ENCODE peak calls at places on chromosomes 6 and 20, in four cellular contexts. One of them, this sample, is unnamed.

GRCh38 chr20:4809707-4810106 is 88.0 kb downstream of the PRND start:
- DNase-seq in HS-5: no peak
- DNase-seq in WERI-Rb-1: no peak
- DNase-seq in mesendoderm: no peak
- DNase-seq in this sample: no peak

GRCh38 chr20:31536575-31536974 is 22.3 kb downstream of the HM13 start:
- DNase-seq in mesendoderm: no peak
- DNase-seq in WERI-Rb-1: no peak
- DNase-seq in HS-5: no peak
- DNase-seq in this sample: no peak

GRCh38 chr6:90219168-90219985 is 77.3 kb downstream of the BACH2 start:
- DNase-seq in mesendoderm: peak
- DNase-seq in HS-5: peak
- DNase-seq in WERI-Rb-1: peak
- DNase-seq in this sample: peak

GRCh38 chr20:62356948-62357667 is 10.0 kb downstream of the LAMA5 start:
- DNase-seq in HS-5: no peak
- DNase-seq in WERI-Rb-1: peak
- DNase-seq in mesendoderm: no peak
- DNase-seq in this sample: peak

GRCh38 chr20:23092409-23092756 is 6.3 kb upstream of the CD93 start:
- DNase-seq in HS-5: no peak
- DNase-seq in mesendoderm: no peak
- DNase-seq in WERI-Rb-1: no peak
- DNase-seq in this sample: no peak

GRCh38 chr6:71737953-71738352 is 148.4 kb upstream of the RIMS1 start:
- DNase-seq in WERI-Rb-1: no peak
- DNase-seq in mesendoderm: no peak
- DNase-seq in HS-5: no peak
- DNase-seq in this sample: no peak

GRCh38 chr6:26333458-26334297 is 31.3 kb upstream of the BTN3A2 start:
- DNase-seq in mesendoderm: no peak
- DNase-seq in HS-5: no peak
- DNase-seq in WERI-Rb-1: no peak
- DNase-seq in this sample: no peak

GRCh38 chr6:41161851-41162552 is 914 bp downstream of the TREM2 start:
- DNase-seq in WERI-Rb-1: no peak
- DNase-seq in HS-5: no peak
- DNase-seq in mesendoderm: no peak
- DNase-seq in this sample: no peak

GRCh38 chr20:61608275-61609085 is 356.4 kb downstream of the CDH4 start:
- DNase-seq in mesendoderm: peak
- DNase-seq in WERI-Rb-1: no peak
- DNase-seq in HS-5: no peak
- DNase-seq in this sample: no peak

GRCh38 chr20:49349678-49350077 is 71.8 kb upstream of the ZNFX1 start:
- DNase-seq in HS-5: no peak
- DNase-seq in mesendoderm: no peak
- DNase-seq in WERI-Rb-1: no peak
- DNase-seq in this sample: no peak

GRCh38 chr6:143595256-143596036 is 82.3 kb upstream of the PHACTR2 start:
- DNase-seq in WERI-Rb-1: no peak
- DNase-seq in mesendoderm: no peak
- DNase-seq in HS-5: no peak
- DNase-seq in this sample: no peak

GRCh38 chr6:144284753-144285547 is at the start of gene UTRN:
- DNase-seq in HS-5: peak
- DNase-seq in mesendoderm: peak
- DNase-seq in WERI-Rb-1: peak
- DNase-seq in this sample: peak

GRCh38 chr20:9981834-9982233 is 53.0 kb upstream of the ANKEF1 start:
- DNase-seq in mesendoderm: no peak
- DNase-seq in HS-5: no peak
- DNase-seq in WERI-Rb-1: no peak
- DNase-seq in this sample: no peak

GRCh38 chr6:125169058-125169457 is 15.5 kb downstream of the TPD52L1 start:
- DNase-seq in HS-5: no peak
- DNase-seq in WERI-Rb-1: no peak
- DNase-seq in mesendoderm: no peak
- DNase-seq in this sample: no peak

GRCh38 chr20:58209652-58210397 is 18.6 kb downstream of the ANKRD60 start:
- DNase-seq in HS-5: peak
- DNase-seq in mesendoderm: peak
- DNase-seq in WERI-Rb-1: peak
- DNase-seq in this sample: peak

GRCh38 chr20:64232794-64233193 is 22.8 kb upstream of the PCMTD2 start:
- DNase-seq in HS-5: no peak
- DNase-seq in WERI-Rb-1: no peak
- DNase-seq in mesendoderm: no peak
- DNase-seq in this sample: peak

GRCh38 chr20:48841196-48841860 is 13.5 kb upstream of the PREX1 start:
- DNase-seq in mesendoderm: no peak
- DNase-seq in WERI-Rb-1: no peak
- DNase-seq in HS-5: no peak
- DNase-seq in this sample: no peak

GRCh38 chr6:66145867-66146266 is 438.8 kb upstream of the EYS start:
- DNase-seq in WERI-Rb-1: no peak
- DNase-seq in HS-5: no peak
- DNase-seq in mesendoderm: no peak
- DNase-seq in this sample: no peak

GRCh38 chr20:63957004-63957689 is 931 bp upstream of the UCKL1 start:
- DNase-seq in HS-5: no peak
- DNase-seq in WERI-Rb-1: peak
- DNase-seq in mesendoderm: peak
- DNase-seq in this sample: peak

GRCh38 chr20:11755071-11755881 is 162.4 kb upstream of the BTBD3 start:
- DNase-seq in mesendoderm: no peak
- DNase-seq in WERI-Rb-1: no peak
- DNase-seq in HS-5: no peak
- DNase-seq in this sample: no peak

GRCh38 chr20:14790771-14791517 is 453.5 kb upstream of the FLRT3 start:
- DNase-seq in WERI-Rb-1: no peak
- DNase-seq in mesendoderm: no peak
- DNase-seq in HS-5: no peak
- DNase-seq in this sample: no peak

GRCh38 chr6:125991653-125992052 is 5.3 kb downstream of the TRMT11 start:
- DNase-seq in HS-5: no peak
- DNase-seq in WERI-Rb-1: no peak
- DNase-seq in mesendoderm: no peak
- DNase-seq in this sample: peak

GRCh38 chr6:139534472-139535115 is 160.1 kb upstream of the CITED2 start:
- DNase-seq in mesendoderm: peak
- DNase-seq in WERI-Rb-1: no peak
- DNase-seq in HS-5: no peak
- DNase-seq in this sample: no peak

GRCh38 chr20:46269372-46269771 is 38.9 kb downstream of the CDH22 start:
- DNase-seq in mesendoderm: peak
- DNase-seq in HS-5: no peak
- DNase-seq in WERI-Rb-1: no peak
- DNase-seq in this sample: peak

GRCh38 chr6:138844203-138844602 is 48.3 kb downstream of the ECT2L start:
- DNase-seq in HS-5: no peak
- DNase-seq in WERI-Rb-1: no peak
- DNase-seq in mesendoderm: no peak
- DNase-seq in this sample: peak

GRCh38 chr20:53916173-53916512 is 154.3 kb downstream of the BCAS1 start:
- DNase-seq in HS-5: no peak
- DNase-seq in WERI-Rb-1: no peak
- DNase-seq in mesendoderm: no peak
- DNase-seq in this sample: no peak

GRCh38 chr6:138590796-138591709 is 91.8 kb upstream of the NHSL1 start:
- DNase-seq in HS-5: peak
- DNase-seq in mesendoderm: peak
- DNase-seq in WERI-Rb-1: peak
- DNase-seq in this sample: peak

GRCh38 chr6:106574729-106575458 is 54.4 kb downstream of the RTN4IP1 start:
- DNase-seq in HS-5: no peak
- DNase-seq in mesendoderm: peak
- DNase-seq in WERI-Rb-1: no peak
- DNase-seq in this sample: no peak

GRCh38 chr6:41936073-41936837 is 5.4 kb downstream of the CCND3 start:
- DNase-seq in WERI-Rb-1: peak
- DNase-seq in HS-5: peak
- DNase-seq in mesendoderm: peak
- DNase-seq in this sample: peak

GRCh38 chr6:26043389-26044139 is 43.7 kb upstream of the HFE start:
- DNase-seq in HS-5: peak
- DNase-seq in mesendoderm: peak
- DNase-seq in WERI-Rb-1: no peak
- DNase-seq in this sample: no peak

GRCh38 chr20:54194724-54195438 is 13.0 kb upstream of the PFDN4 start:
- DNase-seq in mesendoderm: no peak
- DNase-seq in HS-5: peak
- DNase-seq in WERI-Rb-1: no peak
- DNase-seq in this sample: peak

GRCh38 chr6:96899019-96899418 is 1.3 kb upstream of the NDUFAF4 start:
- DNase-seq in HS-5: peak
- DNase-seq in WERI-Rb-1: peak
- DNase-seq in mesendoderm: peak
- DNase-seq in this sample: peak

GRCh38 chr20:34705383-34706021 is 1.4 kb downstream of the TP53INP2 start:
- DNase-seq in HS-5: no peak
- DNase-seq in WERI-Rb-1: peak
- DNase-seq in mesendoderm: peak
- DNase-seq in this sample: peak

This sample was measured in NCI-H82.